ENCODE peak calls at places on chromosomes 13 and 19, in ten cellular contexts. A is astrocyte of the cerebellum; W is stimulated activated CD4-positive, alpha-beta T cell treated with anti-CD3 and anti-CD28 coated beads, Interleukin-15, amount 100 ng/mL, for 24 hours; Z is thoracic aorta; B is fibroblast of gingiva; F is astrocyte; T is NCI-H510A treated with DMSO at 0.1 percent for 48 hours; N is adrenal gland; G is psoas muscle; H is uterus. M is an unnamed sample.

GRCh38 chr19:40154121-40154680 is 37.0 kb upstream of the MAP3K10 start:
- DNase-seq in T (no peak), N (no peak), W (no peak), B (no peak), G (no peak), A (no peak), F (no peak), Z (no peak), H (no peak), M (no peak)

GRCh38 chr19:55319786-55320185 is 5.4 kb downstream of the TMEM150B start:
- DNase-seq in B (no peak), W (no peak), T (peak), N (no peak), F (no peak), H (no peak), G (peak), A (no peak), Z (no peak), M (no peak)

GRCh38 chr13:109778102-109778542 is 8.3 kb downstream of the IRS2 start:
- DNase-seq in N (no peak), T (peak), F (peak), B (peak), G (no peak), Z (no peak), H (no peak), A (no peak), W (no peak), M (peak)

GRCh38 chr13:109787135-109787954 is 962 bp upstream of the IRS2 start:
- DNase-seq in H (peak), W (peak), N (peak), B (peak), F (no peak), G (peak), T (peak), A (no peak), Z (no peak), M (peak)

GRCh38 chr13:98394820-98395510 is 181.9 kb downstream of the STK24 start:
- DNase-seq in W (no peak), H (no peak), N (no peak), B (no peak), F (no peak), G (no peak), Z (no peak), A (no peak), T (no peak), M (no peak)

GRCh38 chr13:105660550-105660949 is 874.9 kb downstream of the EFNB2 start:
- DNase-seq in N (no peak), G (no peak), W (no peak), A (no peak), B (no peak), Z (no peak), T (no peak), F (peak), H (no peak), M (no peak)

GRCh38 chr19:41352609-41353465 is 885 bp downstream of the TGFB1 start:
- DNase-seq in W (peak), T (peak), B (peak), A (no peak), N (peak), Z (no peak), H (peak), F (no peak), G (peak), M (peak)

GRCh38 chr19:40691421-40692211 is 1.2 kb upstream of the NUMBL start:
- DNase-seq in B (no peak), A (no peak), W (peak), G (peak), T (peak), F (no peak), Z (no peak), N (no peak), H (peak), M (peak)

GRCh38 chr19:15288146-15288963 is 44.0 kb downstream of the BRD4 start:
- DNase-seq in W (no peak), A (no peak), T (peak), N (no peak), Z (no peak), F (no peak), H (no peak), B (peak), G (no peak), M (peak)

GRCh38 chr19:51742736-51743288 is 8.9 kb downstream of the FPR1 start:
- DNase-seq in A (peak), T (no peak), N (no peak), H (no peak), G (no peak), W (no peak), B (peak), Z (no peak), F (peak), M (no peak)

GRCh38 chr13:30607908-30608307 is 9.8 kb upstream of the USPL1 start:
- DNase-seq in G (no peak), Z (no peak), N (no peak), A (no peak), H (no peak), B (no peak), T (peak), W (peak), F (no peak), M (peak)

GRCh38 chr19:49333426-49334288 is 1.5 kb upstream of the CD37 start:
- DNase-seq in Z (no peak), H (no peak), N (no peak), G (no peak), W (peak), B (no peak), F (no peak), T (no peak), A (no peak), M (peak)

GRCh38 chr13:73096173-73097117 is 37.6 kb downstream of the KLF5 start:
- DNase-seq in Z (no peak), T (no peak), G (no peak), H (no peak), N (no peak), B (no peak), W (no peak), A (no peak), F (peak), M (no peak)

GRCh38 chr19:7916137-7916907 is 1.7 kb downstream of the TGFBR3L start:
- DNase-seq in F (no peak), N (no peak), W (peak), G (peak), T (peak), B (no peak), H (no peak), Z (no peak), A (no peak), M (peak)

GRCh38 chr19:45428385-45429231 is 4.9 kb upstream of the ERCC1 start:
- DNase-seq in T (no peak), H (peak), B (peak), A (no peak), W (peak), Z (no peak), F (no peak), G (peak), N (no peak), M (peak)

GRCh38 chr19:5062195-5062594 is 93.3 kb downstream of the KDM4B start:
- DNase-seq in N (no peak), T (no peak), W (no peak), Z (no peak), A (no peak), F (no peak), B (no peak), G (no peak), H (no peak), M (no peak)

GRCh38 chr13:109783447-109783814 is 3.0 kb downstream of the IRS2 start:
- DNase-seq in H (no peak), W (no peak), Z (no peak), G (peak), T (no peak), N (no peak), F (no peak), A (no peak), B (peak), M (peak)

GRCh38 chr19:3570619-3571018 is 2.1 kb upstream of the HMG20B start:
- DNase-seq in Z (no peak), H (no peak), W (no peak), G (no peak), B (no peak), T (no peak), A (no peak), F (no peak), N (no peak), M (no peak)

GRCh38 chr13:27535546-27535945 is 84.8 kb downstream of the LNX2 start:
- DNase-seq in B (no peak), H (no peak), T (no peak), F (no peak), Z (no peak), G (no peak), N (no peak), W (no peak), A (no peak), M (no peak)